ENCODE peak calls at places on chromosomes 3 and 15, in nine cellular contexts. L, A, R, O, F, W, K, I and X are unnamed samples.

GRCh38 chr3:120168611-120169010 is 74.4 kb upstream of the GSK3B start:
- DNase-seq in L (no peak), A (no peak), R (no peak), O (no peak), F (no peak), W (no peak), K (no peak), I (no peak), X (no peak)

GRCh38 chr3:115804722-115805121 is 181.4 kb downstream of the GAP43 start:
- DNase-seq in L (no peak), A (no peak), R (no peak), O (peak; percentile 85), F (peak; percentile 6), W (no peak), K (no peak), I (no peak), X (no peak)

GRCh38 chr15:70142322-70143191 is 44.8 kb upstream of the TLE3 start:
- DNase-seq in L (peak; percentile 71), A (no peak), R (no peak), O (peak; percentile 92), F (peak; percentile 75), W (peak; percentile 88), K (no peak), I (peak; percentile 84), X (no peak)

GRCh38 chr15:43702174-43702573 is 8.5 kb downstream of the CKMT1A start:
- DNase-seq in L (no peak), A (no peak), R (no peak), O (no peak), F (no peak), W (no peak), K (no peak), I (no peak), X (no peak)

GRCh38 chr15:89408512-89409183 is 74.0 kb upstream of the POLG start:
- DNase-seq in L (no peak), A (no peak), R (no peak), O (no peak), F (peak; percentile 7), W (no peak), K (no peak), I (no peak), X (no peak)

GRCh38 chr3:66138336-66139234 is 82.2 kb upstream of the SLC25A26 start:
- DNase-seq in L (peak; percentile 65), A (peak; percentile 53), R (peak; percentile 68), O (peak; percentile 81), F (peak; percentile 72), W (no peak), K (no peak), I (peak; percentile 74), X (peak; percentile 51)

GRCh38 chr3:21894459-21895083 is 143.6 kb upstream of the ZNF385D start:
- DNase-seq in L (peak; percentile 19), A (no peak), R (no peak), O (peak; percentile 49), F (peak; percentile 17), W (no peak), K (no peak), I (no peak), X (no peak)

GRCh38 chr15:70762469-70763119 is 764 bp downstream of the UACA start:
- DNase-seq in L (peak; percentile 37), A (peak; percentile 67), R (peak; percentile 8), O (peak; percentile 70), F (peak; percentile 59), W (no peak), K (no peak), I (peak; percentile 13), X (peak; percentile 64)

GRCh38 chr3:151567477-151567876 is 106.6 kb upstream of the IGSF10 start:
- DNase-seq in L (no peak), A (no peak), R (no peak), O (no peak), F (no peak), W (no peak), K (no peak), I (no peak), X (no peak)

GRCh38 chr15:72838311-72838731 is 54.8 kb upstream of the ADPGK start:
- DNase-seq in L (no peak), A (no peak), R (no peak), O (peak; percentile 45), F (no peak), W (no peak), K (no peak), I (no peak), X (no peak)
- H3K4me1 ChIP-seq in L (no peaks in the 10 kb centered on the region), A (no peaks in the 10 kb centered on the region), R (no peaks in the 10 kb centered on the region), O (no peaks in the 10 kb centered on the region), F (no peaks in the 10 kb centered on the region), W (no peaks in the 10 kb centered on the region), K (no peaks in the 10 kb centered on the region), I (no peaks in the 10 kb centered on the region), X (no peaks in the 10 kb centered on the region)

GRCh38 chr15:73691398-73691797 is 7.2 kb downstream of the CD276 start:
- DNase-seq in L (peak; percentile 64), A (peak; percentile 66), R (no peak), O (peak; percentile 82), F (peak; percentile 25), W (no peak), K (no peak), I (peak; percentile 74), X (no peak)
- TF ChIP-seq CTCF in L (peak; percentile 52), A (no peak), R (no peak), O (peak; percentile 36), F (no peak), W (no peak), K (no peak), I (peak; percentile 44), X (no peak)

GRCh38 chr3:190618349-190619030 is 104.6 kb downstream of the IL1RAP start:
- DNase-seq in L (no peak), A (no peak), R (no peak), O (no peak), F (peak; percentile 34), W (no peak), K (no peak), I (no peak), X (no peak)
- H3K4me1 ChIP-seq in L (no peaks in the 10 kb centered on the region), A (no peaks in the 10 kb centered on the region), R (no peaks in the 10 kb centered on the region), O (peaks cover 3% of the 10 kb centered on the region), F (peaks cover 7% of the 10 kb centered on the region), W (no peaks in the 10 kb centered on the region), K (peaks cover 11% of the 10 kb centered on the region), I (no peaks in the 10 kb centered on the region), X (no peaks in the 10 kb centered on the region)

GRCh38 chr3:143327388-143327787 is 207.8 kb downstream of the CHST2 start:
- DNase-seq in L (no peak), A (no peak), R (no peak), O (no peak), F (peak; percentile 47), W (no peak), K (no peak), I (no peak), X (no peak)
- TF ChIP-seq CTCF in L (no peak), A (no peak), R (peak; percentile 26), O (peak; percentile 15), F (no peak), W (no peak), K (no peak), I (peak; percentile 10), X (no peak)